ENCODE peak calls at places on chromosome 12, in eight cellular contexts. A is CD8-positive, alpha-beta memory T cell; H is GM23338; K is stimulated activated CD4-positive, alpha-beta T cell treated with anti-CD3 and anti-CD28 coated beads, Interleukin-12 subunit alpha, Interleukin-12 subunit beta, amount 100 ng/mL, for 4 hours; O is NCI-H2107; U is memory B cell; C is NCI-H2029 treated with DMSO at 0.1 percent for 48 hours; S is activated CD8-positive, alpha-beta T cell treated with anti-CD3 and anti-CD28 coated beads for 36 hours. Y is an unnamed sample.

GRCh38 chr12:42235426-42235825 is 2.6 kb downstream of the YAF2 start:
- DNase-seq in A (no peak), H (no peak), K (no peak), O (no peak), U (no peak), C (peak), S (no peak), Y (no peak)

GRCh38 chr12:108312073-108312884 is 26.8 kb downstream of the CMKLR1 start:
- DNase-seq in A (no peak), H (no peak), K (no peak), O (no peak), U (no peak), C (no peak), S (no peak), Y (no peak)

GRCh38 chr12:57852620-57853509 is 6.3 kb upstream of the CTDSP2 start:
- DNase-seq in A (no peak), H (peak), K (no peak), O (no peak), U (no peak), C (no peak), S (no peak), Y (no peak)

GRCh38 chr12:110906516-110906915 is 13.9 kb downstream of the MYL2 start:
- DNase-seq in A (no peak), H (no peak), K (no peak), O (no peak), U (no peak), C (no peak), S (no peak), Y (no peak)

GRCh38 chr12:38390968-38391367 is 74.4 kb downstream of the ALG10B start:
- DNase-seq in A (no peak), H (no peak), K (no peak), O (no peak), U (no peak), C (no peak), S (no peak), Y (no peak)

GRCh38 chr12:78146365-78146772 is 315.7 kb downstream of the NAV3 start:
- DNase-seq in A (no peak), H (peak), K (no peak), O (no peak), U (no peak), C (peak), S (no peak), Y (no peak)

GRCh38 chr12:52767427-52767826 is 9.7 kb downstream of the KRT76 start:
- DNase-seq in A (no peak), H (no peak), K (no peak), O (no peak), U (no peak), C (no peak), S (no peak), Y (no peak)

GRCh38 chr12:123075591-123076171 is 75.2 kb downstream of the PITPNM2 start:
- DNase-seq in A (peak), H (peak), K (peak), O (peak), U (peak), C (no peak), S (peak), Y (no peak)

GRCh38 chr12:106089935-106090334 is 48.8 kb downstream of the NUAK1 start:
- DNase-seq in A (no peak), H (no peak), K (no peak), O (no peak), U (no peak), C (no peak), S (no peak), Y (no peak)

GRCh38 chr12:10190558-10191388 is 11.9 kb downstream of the TMEM52B start:
- DNase-seq in A (peak), H (peak), K (peak), O (peak), U (peak), C (peak), S (peak), Y (peak)

GRCh38 chr12:119302334-119303132 is 32.0 kb upstream of the CCDC60 start:
- DNase-seq in A (no peak), H (peak), K (no peak), O (no peak), U (no peak), C (no peak), S (no peak), Y (no peak)

GRCh38 chr12:13165578-13166120 is 30.9 kb upstream of the EMP1 start:
- DNase-seq in A (peak), H (no peak), K (peak), O (peak), U (no peak), C (no peak), S (peak), Y (no peak)

GRCh38 chr12:49111206-49111605 is 559 bp upstream of the LMBR1L start:
- DNase-seq in A (no peak), H (no peak), K (no peak), O (no peak), U (no peak), C (no peak), S (no peak), Y (no peak)

GRCh38 chr12:57242329-57242690 is 8.7 kb downstream of the STAC3 start:
- DNase-seq in A (peak), H (no peak), K (no peak), O (peak), U (peak), C (peak), S (no peak), Y (no peak)

GRCh38 chr12:119384340-119384739 is 49.8 kb downstream of the CCDC60 start:
- DNase-seq in A (no peak), H (no peak), K (no peak), O (no peak), U (no peak), C (no peak), S (no peak), Y (no peak)

GRCh38 chr12:70052931-70053497 is 190.2 kb upstream of the CNOT2 start:
- DNase-seq in A (no peak), H (no peak), K (no peak), O (no peak), U (no peak), C (no peak), S (no peak), Y (no peak)

GRCh38 chr12:11653215-11653753 is 3.8 kb downstream of the ETV6 start:
- DNase-seq in A (peak), H (no peak), K (peak), O (no peak), U (no peak), C (no peak), S (peak), Y (no peak)

GRCh38 chr12:108324678-108325358 is 14.3 kb downstream of the CMKLR1 start:
- DNase-seq in A (no peak), H (no peak), K (no peak), O (no peak), U (no peak), C (no peak), S (no peak), Y (no peak)

GRCh38 chr12:17588968-17589367 is 501.0 kb downstream of the RERGL start:
- DNase-seq in A (no peak), H (peak), K (no peak), O (peak), U (no peak), C (no peak), S (no peak), Y (no peak)

GRCh38 chr12:124379938-124380754 is 85.3 kb downstream of the RFLNA start:
- DNase-seq in A (no peak), H (no peak), K (no peak), O (no peak), U (no peak), C (no peak), S (no peak), Y (no peak)

GRCh38 chr12:117854339-117855012 is 114.3 kb downstream of the KSR2 start:
- DNase-seq in A (no peak), H (peak), K (peak), O (peak), U (no peak), C (peak), S (peak), Y (peak)

GRCh38 chr12:124170756-124171155 is 124.1 kb upstream of the RFLNA start:
- DNase-seq in A (no peak), H (no peak), K (no peak), O (no peak), U (no peak), C (no peak), S (no peak), Y (no peak)

GRCh38 chr12:52044284-52044983 is 6.8 kb upstream of the NR4A1 start:
- DNase-seq in A (no peak), H (no peak), K (no peak), O (no peak), U (no peak), C (no peak), S (no peak), Y (no peak)

GRCh38 chr12:39619660-39620433 is at the start of gene ABCD2:
- DNase-seq in A (peak), H (peak), K (peak), O (peak), U (peak), C (no peak), S (peak), Y (peak)

GRCh38 chr12:75842119-75842518 is 189.5 kb downstream of the PHLDA1 start:
- DNase-seq in A (no peak), H (no peak), K (no peak), O (no peak), U (no peak), C (no peak), S (no peak), Y (no peak)

GRCh38 chr12:77893918-77894317 is 63.2 kb downstream of the NAV3 start:
- DNase-seq in A (no peak), H (peak), K (no peak), O (no peak), U (no peak), C (no peak), S (no peak), Y (no peak)

GRCh38 chr12:53869500-53869899 is 69.1 kb upstream of the HOXC13 start:
- DNase-seq in A (no peak), H (no peak), K (no peak), O (no peak), U (no peak), C (no peak), S (no peak), Y (no peak)

GRCh38 chr12:83245156-83245555 is 558.5 kb downstream of the TMTC2 start:
- DNase-seq in A (no peak), H (no peak), K (no peak), O (no peak), U (no peak), C (no peak), S (no peak), Y (no peak)

GRCh38 chr12:104684884-104685283 is 228.1 kb downstream of the CHST11 start:
- DNase-seq in A (no peak), H (no peak), K (no peak), O (no peak), U (no peak), C (no peak), S (no peak), Y (no peak)

GRCh38 chr12:62260733-62261683 is 804 bp downstream of the USP15 start:
- DNase-seq in A (peak), H (peak), K (peak), O (no peak), U (peak), C (peak), S (peak), Y (peak)

GRCh38 chr12:31267966-31268365 is 58.0 kb downstream of the SINHCAF start:
- DNase-seq in A (no peak), H (no peak), K (no peak), O (no peak), U (no peak), C (no peak), S (no peak), Y (no peak)

GRCh38 chr12:54725233-54725843 is 77.2 kb upstream of the DCD start:
- DNase-seq in A (no peak), H (peak), K (no peak), O (no peak), U (no peak), C (no peak), S (no peak), Y (no peak)

Y was measured in GM12891.